ENCODE peak calls at places on chromosomes 3 and 15, in nine cellular contexts. One of them, this sample, is unnamed.

GRCh38 chr3:35426581-35426980 is 212.7 kb upstream of the ARPP21 start:
- DNase-seq in H4: no peak
- DNase-seq in DMS79 treated with DMSO at 0.1 percent for 48 hours: no peak
- DNase-seq in AG10803: no peak
- DNase-seq in neuronal stem cell: no peak
- DNase-seq in cardiac fibroblast: no peak
- DNase-seq in fibroblast of mammary gland: no peak
- DNase-seq in HCEC 1CT: no peak
- DNase-seq in HCT116: no peak
- DNase-seq in this sample: no peak

GRCh38 chr3:49772703-49773102 is 13.6 kb downstream of the IP6K1 start:
- DNase-seq in cardiac fibroblast: no peak
- DNase-seq in AG10803: no peak
- DNase-seq in H4: no peak
- DNase-seq in fibroblast of mammary gland: no peak
- DNase-seq in HCT116: no peak
- DNase-seq in DMS79 treated with DMSO at 0.1 percent for 48 hours: no peak
- DNase-seq in neuronal stem cell: no peak
- DNase-seq in HCEC 1CT: no peak
- DNase-seq in this sample: no peak

GRCh38 chr15:33132722-33133345 is 61.7 kb downstream of the FMN1 start:
- DNase-seq in HCEC 1CT: peak
- DNase-seq in AG10803: peak
- DNase-seq in HCT116: peak
- DNase-seq in H4: peak
- DNase-seq in DMS79 treated with DMSO at 0.1 percent for 48 hours: peak
- DNase-seq in neuronal stem cell: peak
- DNase-seq in cardiac fibroblast: peak
- DNase-seq in fibroblast of mammary gland: peak
- DNase-seq in this sample: peak

GRCh38 chr3:112814256-112814655 is 32.4 kb downstream of the CD200R1L start:
- DNase-seq in HCEC 1CT: peak
- DNase-seq in neuronal stem cell: no peak
- DNase-seq in fibroblast of mammary gland: peak
- DNase-seq in H4: peak
- DNase-seq in DMS79 treated with DMSO at 0.1 percent for 48 hours: no peak
- DNase-seq in AG10803: peak
- DNase-seq in HCT116: peak
- DNase-seq in cardiac fibroblast: peak
- DNase-seq in this sample: peak

GRCh38 chr15:66211670-66212455 is 41.7 kb downstream of the MEGF11 start:
- DNase-seq in H4: no peak
- DNase-seq in AG10803: no peak
- DNase-seq in neuronal stem cell: no peak
- DNase-seq in HCEC 1CT: no peak
- DNase-seq in cardiac fibroblast: no peak
- DNase-seq in fibroblast of mammary gland: no peak
- DNase-seq in HCT116: no peak
- DNase-seq in DMS79 treated with DMSO at 0.1 percent for 48 hours: no peak
- DNase-seq in this sample: no peak

GRCh38 chr3:23438657-23439056 is 235.5 kb downstream of the UBE2E2 start:
- DNase-seq in neuronal stem cell: no peak
- DNase-seq in AG10803: no peak
- DNase-seq in fibroblast of mammary gland: no peak
- DNase-seq in H4: no peak
- DNase-seq in HCEC 1CT: no peak
- DNase-seq in cardiac fibroblast: no peak
- DNase-seq in HCT116: no peak
- DNase-seq in DMS79 treated with DMSO at 0.1 percent for 48 hours: no peak
- DNase-seq in this sample: no peak

GRCh38 chr3:24365168-24365567 is 129.5 kb downstream of the THRB start:
- DNase-seq in cardiac fibroblast: peak
- DNase-seq in HCT116: peak
- DNase-seq in H4: peak
- DNase-seq in fibroblast of mammary gland: peak
- DNase-seq in AG10803: peak
- DNase-seq in HCEC 1CT: peak
- DNase-seq in DMS79 treated with DMSO at 0.1 percent for 48 hours: no peak
- DNase-seq in neuronal stem cell: no peak
- DNase-seq in this sample: peak

GRCh38 chr3:43997788-43998373 is 243.8 kb upstream of the TOPAZ1 start:
- DNase-seq in AG10803: peak
- DNase-seq in H4: no peak
- DNase-seq in cardiac fibroblast: no peak
- DNase-seq in HCEC 1CT: no peak
- DNase-seq in HCT116: no peak
- DNase-seq in fibroblast of mammary gland: peak
- DNase-seq in DMS79 treated with DMSO at 0.1 percent for 48 hours: no peak
- DNase-seq in neuronal stem cell: no peak
- DNase-seq in this sample: no peak

GRCh38 chr15:28875461-28875965 is 10.3 kb upstream of the APBA2 start:
- DNase-seq in HCEC 1CT: no peak
- DNase-seq in DMS79 treated with DMSO at 0.1 percent for 48 hours: no peak
- DNase-seq in neuronal stem cell: no peak
- DNase-seq in H4: no peak
- DNase-seq in fibroblast of mammary gland: no peak
- DNase-seq in HCT116: no peak
- DNase-seq in AG10803: no peak
- DNase-seq in cardiac fibroblast: no peak
- DNase-seq in this sample: no peak

GRCh38 chr3:28936154-28936553 is 344.7 kb upstream of the RBMS3 start:
- DNase-seq in DMS79 treated with DMSO at 0.1 percent for 48 hours: no peak
- DNase-seq in neuronal stem cell: no peak
- DNase-seq in HCT116: no peak
- DNase-seq in AG10803: no peak
- DNase-seq in HCEC 1CT: no peak
- DNase-seq in H4: no peak
- DNase-seq in cardiac fibroblast: no peak
- DNase-seq in fibroblast of mammary gland: no peak
- DNase-seq in this sample: no peak

GRCh38 chr3:188296761-188297689 is 143.1 kb downstream of the LPP start:
- DNase-seq in HCT116: no peak
- DNase-seq in HCEC 1CT: peak
- DNase-seq in AG10803: peak
- DNase-seq in fibroblast of mammary gland: peak
- DNase-seq in neuronal stem cell: no peak
- DNase-seq in DMS79 treated with DMSO at 0.1 percent for 48 hours: no peak
- DNase-seq in H4: peak
- DNase-seq in cardiac fibroblast: peak
- DNase-seq in this sample: peak